ENCODE peak calls at places on chromosomes 5 and 9, in seven cellular contexts. X, F, Z, U, I, C and V are unnamed samples.

GRCh38 chr5:39465843-39466242 is 41.1 kb upstream of the DAB2 start:
- DNase-seq in X (no peak), F (no peak), Z (no peak), U (no peak), I (no peak), C (no peak), V (no peak)

GRCh38 chr5:151068571-151069197 is 12.2 kb downstream of the TNIP1 start:
- DNase-seq in X (no peak), F (no peak), Z (no peak), U (no peak), I (no peak), C (no peak), V (no peak)

GRCh38 chr5:176364765-176365662 is at the start of gene ARL10:
- DNase-seq in X (peak), F (peak), Z (no peak), U (peak), I (no peak), C (peak), V (no peak)

GRCh38 chr9:89466451-89467277 is 31.2 kb downstream of the SEMA4D start:
- DNase-seq in X (peak), F (no peak), Z (no peak), U (no peak), I (no peak), C (no peak), V (no peak)

GRCh38 chr5:89372176-89372575 is 489.2 kb upstream of the MEF2C start:
- DNase-seq in X (no peak), F (peak), Z (no peak), U (no peak), I (no peak), C (no peak), V (no peak)

GRCh38 chr9:133359420-133360175 is 3.2 kb downstream of the SURF2 start:
- DNase-seq in X (peak), F (no peak), Z (no peak), U (peak), I (no peak), C (no peak), V (no peak)

GRCh38 chr5:72472666-72473422 is 34.4 kb downstream of the ZNF366 start:
- DNase-seq in X (no peak), F (no peak), Z (no peak), U (no peak), I (no peak), C (no peak), V (no peak)

GRCh38 chr9:35716236-35716635 is 15.8 kb downstream of the TLN1 start:
- DNase-seq in X (no peak), F (no peak), Z (no peak), U (no peak), I (no peak), C (no peak), V (no peak)

GRCh38 chr5:149959406-149960236 is 937 bp upstream of the SLC26A2 start:
- DNase-seq in X (no peak), F (peak), Z (no peak), U (peak), I (no peak), C (no peak), V (peak)

GRCh38 chr5:170923910-170924620 is 62.2 kb downstream of the RANBP17 start:
- DNase-seq in X (no peak), F (no peak), Z (no peak), U (no peak), I (no peak), C (no peak), V (no peak)

GRCh38 chr5:31728039-31728438 is 89.1 kb downstream of the PDZD2 start:
- DNase-seq in X (no peak), F (no peak), Z (no peak), U (no peak), I (no peak), C (no peak), V (no peak)
- TF ChIP-seq CTCF in X (no peak), F (no peak), Z (no peak), U (no peak), I (no peak), C (no peak), V (no peak)

DNA sequence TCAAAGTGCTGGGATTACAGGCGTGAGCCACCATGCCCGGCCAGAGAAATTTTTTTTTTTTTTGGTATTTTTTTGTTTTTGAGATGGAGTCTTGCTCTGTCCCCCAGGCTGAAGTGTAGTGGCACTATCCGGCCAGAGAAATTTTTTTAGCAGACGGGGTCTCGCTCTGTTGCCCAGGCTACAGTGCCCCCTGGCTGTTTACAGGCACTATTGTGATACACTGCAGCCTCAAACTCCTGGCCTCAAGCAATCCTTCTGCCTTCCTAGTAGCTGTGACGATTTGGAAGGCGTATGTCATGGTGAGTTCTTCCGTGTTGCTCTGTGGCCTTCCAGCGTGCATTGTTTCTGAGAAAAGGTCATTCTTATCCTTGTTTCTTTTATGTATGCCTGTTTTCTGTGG is 47.5 kb downstream of the CNOT6 start:
- DNase-seq in X (no peak), F (no peak), Z (no peak), U (peak), I (no peak), C (no peak), V (no peak)
- TF ChIP-seq CTCF in X (no peak), F (no peak), Z (no peak), U (peak), I (no peak), C (no peak), V (no peak)

GRCh38 chr9:18173923-18174322 is 300.0 kb upstream of the ADAMTSL1 start:
- DNase-seq in X (no peak), F (no peak), Z (no peak), U (no peak), I (no peak), C (no peak), V (no peak)
- TF ChIP-seq CTCF in X (no peak), F (no peak), Z (no peak), U (no peak), I (no peak), C (no peak), V (no peak)

GRCh38 chr9:105444130-105444529 is 3.7 kb upstream of the FSD1L start:
- DNase-seq in X (no peak), F (no peak), Z (no peak), U (no peak), I (no peak), C (no peak), V (no peak)

GRCh38 chr9:105449081-105449480 is 1.2 kb downstream of the FSD1L start:
- DNase-seq in X (no peak), F (no peak), Z (no peak), U (no peak), I (no peak), C (no peak), V (no peak)

GRCh38 chr9:105445203-105445881 is 2.5 kb upstream of the FSD1L start:
- DNase-seq in X (no peak), F (no peak), Z (no peak), U (no peak), I (no peak), C (no peak), V (no peak)

GRCh38 chr9:105447386-105447813 is 434 bp upstream of the FSD1L start:
- DNase-seq in X (no peak), F (no peak), Z (no peak), U (no peak), I (no peak), C (no peak), V (no peak)

DNA sequence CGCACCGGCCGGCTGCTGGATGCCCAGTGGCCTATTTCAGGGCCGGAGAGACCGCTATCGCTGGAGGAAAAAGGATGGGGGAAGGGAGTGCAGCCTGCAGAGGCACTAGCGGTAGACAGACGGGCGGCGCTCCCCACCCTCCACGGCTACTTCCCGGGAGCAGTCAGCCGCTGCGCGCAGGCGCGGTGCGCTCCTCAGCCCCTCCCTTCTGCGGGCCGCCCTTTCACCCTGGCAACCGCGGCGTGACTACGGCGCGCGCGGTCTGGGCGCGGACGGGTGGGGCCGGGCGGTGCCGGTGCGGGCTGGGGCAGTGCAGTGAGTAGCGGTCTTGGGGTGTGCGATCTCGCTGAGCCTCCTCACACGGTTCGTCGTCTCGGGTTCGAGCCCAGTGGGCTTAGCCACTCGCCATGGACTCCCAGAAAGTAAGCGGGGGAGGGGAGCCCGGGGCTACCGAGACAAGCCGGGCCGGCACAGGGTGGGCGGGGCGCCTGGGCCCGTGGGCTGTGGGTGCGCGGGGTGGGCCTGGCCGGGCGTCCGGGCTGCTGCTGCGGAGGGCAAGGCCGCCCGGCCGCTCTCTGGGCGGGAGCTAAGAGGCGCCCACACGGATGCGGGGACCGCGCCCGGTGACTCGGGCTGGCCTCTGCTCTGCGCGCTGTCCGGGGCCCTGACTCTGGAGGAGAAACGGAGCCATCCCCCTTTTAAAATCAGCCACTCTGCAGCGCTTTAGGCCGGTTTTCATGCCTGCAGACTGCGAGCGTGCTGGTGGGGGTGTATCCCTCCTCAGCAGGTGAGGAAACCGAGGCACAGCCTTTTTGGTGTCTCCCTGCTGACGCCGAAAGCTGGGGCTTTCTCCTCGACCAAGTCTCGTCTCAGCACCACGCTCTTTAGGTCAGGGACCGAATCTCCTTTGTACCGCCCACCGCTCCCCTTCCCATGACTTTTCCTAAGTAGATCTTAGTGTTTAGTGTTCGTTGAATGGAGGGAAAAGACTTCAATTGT is at the start of gene FSD1L:
- DNase-seq in X (peak), F (peak), Z (peak), U (peak), I (peak), C (peak), V (peak)
- TF ChIP-seq CTCF in X (peak), F (peak), Z (peak), U (no peak), I (peak), C (no peak), V (no peak)

GRCh38 chr5:159104058-159104651 is 4.4 kb upstream of the EBF1 start:
- DNase-seq in X (peak), F (peak), Z (no peak), U (peak), I (no peak), C (no peak), V (no peak)
- TF ChIP-seq CTCF in X (no peak), F (peak), Z (peak), U (peak), I (peak), C (no peak), V (no peak)